ENCODE peak calls at places on chromosomes 7 and 10, in six cellular contexts. U is dorsolateral prefrontal cortex; L is hippocampal formation; J is RKO; H is effector memory CD8-positive, alpha-beta T cell; B is lung microvascular endothelial cell. A is an unnamed sample.

GRCh38 chr10:14909101-14909500 is 30.4 kb downstream of the SUV39H2 start:
- DNase-seq in U (no peak), H (no peak), B (no peak), J (no peak), L (no peak), A (no peak)

GRCh38 chr10:59872892-59873463 is 33.4 kb downstream of the CCDC6 start:
- DNase-seq in H (no peak), J (no peak), L (no peak), U (no peak), B (peak), A (no peak)

GRCh38 chr10:91856637-91857036 is 52.6 kb downstream of the FGFBP3 start:
- DNase-seq in U (no peak), B (peak), J (no peak), H (no peak), L (no peak), A (peak)

GRCh38 chr10:84296071-84296981 is 32.1 kb upstream of the CCSER2 start:
- DNase-seq in B (peak), H (no peak), U (no peak), L (no peak), J (no peak), A (no peak)

GRCh38 chr10:6738464-6738824 is 158.4 kb upstream of the PRKCQ start:
- DNase-seq in L (no peak), H (no peak), B (no peak), U (no peak), J (no peak), A (no peak)

GRCh38 chr10:91433620-91434019 is 23.5 kb downstream of the HECTD2 start:
- DNase-seq in H (no peak), J (no peak), U (no peak), B (no peak), L (no peak), A (no peak)

GRCh38 chr10:65430979-65431378 is 1494.9 kb upstream of the LRRTM3 start:
- DNase-seq in L (no peak), B (no peak), J (no peak), H (no peak), U (no peak), A (no peak)

GRCh38 chr7:36390199-36391090 is 783 bp downstream of the ANLN start:
- DNase-seq in J (peak), H (peak), U (no peak), B (peak), L (no peak), A (peak)

GRCh38 chr7:158252837-158253669 is 334.6 kb downstream of the PTPRN2 start:
- DNase-seq in H (no peak), B (no peak), L (no peak), J (no peak), U (no peak), A (no peak)

GRCh38 chr7:92253251-92253650 is 7.5 kb downstream of the ANKIB1 start:
- DNase-seq in U (peak), J (no peak), B (no peak), L (peak), H (no peak), A (no peak)

GRCh38 chr10:82889703-82890102 is 1014.7 kb downstream of the NRG3 start:
- DNase-seq in J (no peak), H (no peak), B (no peak), L (no peak), U (no peak), A (no peak)

GRCh38 chr10:22252286-22252800 is 34.5 kb upstream of the EBLN1 start:
- DNase-seq in L (peak), H (peak), J (no peak), B (peak), U (peak), A (peak)

GRCh38 chr10:129099486-129099885 is 367.6 kb upstream of the MGMT start:
- DNase-seq in U (no peak), H (no peak), L (no peak), J (no peak), B (no peak), A (no peak)

GRCh38 chr7:143419880-143420279 is 11.2 kb upstream of the EPHA1 start:
- DNase-seq in B (no peak), J (no peak), L (no peak), U (no peak), H (no peak), A (no peak)